ENCODE peak calls at places on chromosomes 11 and 22, in ten cellular contexts. E is activated CD4-positive, CD25-positive, alpha-beta regulatory T cell; X is LoVo; Q is PC-3; A is hepatocyte; V is smooth muscle cell of the brain vasculature; O is activated CD4-positive, alpha-beta T cell treated with anti-CD3 and anti-CD28 coated beads, Interleukin-2, amount 50 U/mL, for 4 hours; Y is GM03348; H is anterior cingulate cortex; I is Right ventricle myocardium inferior. M is an unnamed sample.
A peak's percentile ranks its signal among the peaks of the same experiment; 100 is the strongest.

GRCh38 chr11:126113515-126113957 is 50.9 kb upstream of the CDON start:
- DNase-seq in Y (peak; percentile 93), H (no peak), A (peak; percentile 94), I (peak; percentile 86), E (no peak), X (peak; percentile 90), V (peak; percentile 40), Q (peak; percentile 98), O (no peak), M (peak; percentile 93)

GRCh38 chr11:14902650-14903350 is 10.8 kb upstream of the CYP2R1 start:
- DNase-seq in I (no peak), E (no peak), H (no peak), A (no peak), Q (peak; percentile 65), X (peak; percentile 4), O (no peak), Y (peak; percentile 23), V (no peak), M (no peak)

GRCh38 chr11:61083601-61084147 is 18.6 kb upstream of the CD5 start:
- DNase-seq in I (no peak), O (peak; percentile 50), H (no peak), V (no peak), A (no peak), Y (no peak), X (no peak), E (peak; percentile 24), Q (no peak), M (no peak)

GRCh38 chr11:93967944-93968343 is 53.2 kb upstream of the HEPHL1 start:
- DNase-seq in E (no peak), I (no peak), A (no peak), Q (peak; percentile 36), Y (no peak), O (no peak), H (no peak), X (no peak), V (no peak), M (no peak)

GRCh38 chr11:64863381-64864060 is 14.9 kb downstream of the EHD1 start:
- DNase-seq in Q (no peak), X (no peak), I (no peak), A (no peak), Y (peak; percentile 67), E (no peak), V (no peak), H (peak; percentile 27), O (no peak), M (peak; percentile 88)

GRCh38 chr11:43268786-43269185 is 43.0 kb upstream of the API5 start:
- DNase-seq in O (no peak), X (no peak), E (no peak), V (no peak), A (no peak), I (no peak), H (no peak), Y (no peak), Q (no peak), M (no peak)

GRCh38 chr11:57552479-57552878 is 15.0 kb downstream of the UBE2L6 start:
- DNase-seq in X (no peak), E (no peak), Y (no peak), Q (no peak), O (no peak), H (no peak), V (no peak), I (no peak), A (no peak), M (no peak)

GRCh38 chr11:7348432-7349298 is 97.0 kb downstream of the SYT9 start:
- DNase-seq in E (no peak), O (no peak), X (no peak), Q (peak; percentile 14), A (peak; percentile 85), V (no peak), Y (no peak), H (no peak), I (no peak), M (peak; percentile 41)

GRCh38 chr22:27885977-27886842 is 32.8 kb downstream of the PITPNB start:
- DNase-seq in V (peak; percentile 26), E (peak; percentile 7), H (peak; percentile 23), Q (peak; percentile 50), O (peak; percentile 37), A (peak; percentile 58), X (peak; percentile 22), Y (peak; percentile 69), I (no peak), M (no peak)

GRCh38 chr11:65448418-65449196 is 26.0 kb downstream of the NEAT1 start:
- DNase-seq in A (peak; percentile 64), V (no peak), H (no peak), Y (no peak), Q (peak; percentile 2), E (no peak), I (no peak), X (no peak), O (no peak), M (peak; percentile 60)

GRCh38 chr11:7871056-7871455 is 60.0 kb downstream of the OR10A6 start:
- DNase-seq in V (no peak), O (no peak), A (no peak), E (no peak), H (no peak), Q (no peak), I (no peak), X (no peak), Y (peak; percentile 8), M (no peak)

GRCh38 chr11:123235687-123236261 is 40.7 kb upstream of the CLMP start:
- DNase-seq in Y (peak; percentile 55), O (no peak), I (no peak), V (no peak), X (no peak), A (no peak), H (no peak), Q (no peak), E (no peak), M (no peak)